ENCODE peak calls at places on chromosome 13, in ten cellular contexts. V, N, Z, D, W, M, C, O, J and K are unnamed samples.

GRCh38 chr13:111404746-111405145 is 84.3 kb downstream of the TEX29 start:
- DNase-seq in M (no peak), J (no peak), O (no peak), Z (no peak), N (no peak), C (no peak), W (no peak), D (no peak), V (no peak), K (peak)

GRCh38 chr13:46553886-46554855 is 1.2 kb downstream of the LRCH1 start:
- DNase-seq in J (peak), C (peak), O (peak), D (peak), Z (peak), N (peak), V (peak), M (peak), W (no peak), K (peak)

GRCh38 chr13:41075485-41075884 is 14.2 kb downstream of the WBP4 start:
- DNase-seq in Z (no peak), W (no peak), O (no peak), M (no peak), D (no peak), V (no peak), C (no peak), J (no peak), N (no peak), K (no peak)

GRCh38 chr13:51624207-51624606 is 39.9 kb downstream of the WDFY2 start:
- DNase-seq in J (no peak), D (no peak), M (no peak), C (no peak), N (no peak), O (no peak), V (no peak), Z (no peak), W (no peak), K (no peak)

GRCh38 chr13:114341003-114341777 is 26.9 kb downstream of the CHAMP1 start:
- DNase-seq in N (no peak), O (no peak), C (no peak), J (no peak), M (no peak), V (no peak), D (no peak), Z (no peak), W (no peak), K (no peak)

GRCh38 chr13:25044071-25044470 is 51.9 kb upstream of the PABPC3 start:
- DNase-seq in D (no peak), C (no peak), N (no peak), W (no peak), O (no peak), Z (no peak), V (no peak), M (peak), J (no peak), K (no peak)

GRCh38 chr13:111210488-111210887 is 95.4 kb downstream of the ARHGEF7 start:
- DNase-seq in W (no peak), V (no peak), O (peak), Z (no peak), M (peak), C (no peak), J (no peak), N (peak), D (no peak), K (no peak)

GRCh38 chr13:80751854-80752253 is 410.9 kb upstream of the SPRY2 start:
- DNase-seq in C (no peak), O (no peak), N (no peak), M (no peak), V (no peak), D (no peak), W (no peak), Z (no peak), J (no peak), K (no peak)